ENCODE peak calls at places on chromosome 17, in nine cellular contexts. One of them, this sample, is unnamed. For H3K4me1, the result is how much of the 10 kb centered on the place peaks cover.

GRCh38 chr17:50171371-50172071 is 5.7 kb downstream of the SGCA start:
- DNase-seq in heart left ventricle: peak
- DNase-seq in neural progenitor cell: no peak
- DNase-seq in transverse colon: no peak
- DNase-seq in CD8-positive, alpha-beta memory T cell: no peak
- DNase-seq in body of pancreas: no peak
- DNase-seq in CD4-positive, alpha-beta memory T cell: no peak
- DNase-seq in right cardiac atrium: peak
- DNase-seq in Peyer's patch: no peak
- DNase-seq in this sample: no peak

GRCh38 chr17:8084250-8084649 is 3.3 kb downstream of the ALOX12B start:
- DNase-seq in right cardiac atrium: no peak
- DNase-seq in neural progenitor cell: no peak
- DNase-seq in heart left ventricle: peak
- DNase-seq in CD4-positive, alpha-beta memory T cell: no peak
- DNase-seq in CD8-positive, alpha-beta memory T cell: no peak
- DNase-seq in body of pancreas: no peak
- DNase-seq in Peyer's patch: no peak
- DNase-seq in transverse colon: no peak
- DNase-seq in this sample: no peak

GRCh38 chr17:79007504-79008381 is 1.8 kb downstream of the CANT1 start:
- DNase-seq in body of pancreas: no peak
- DNase-seq in Peyer's patch: peak
- DNase-seq in CD8-positive, alpha-beta memory T cell: no peak
- DNase-seq in transverse colon: peak
- DNase-seq in CD4-positive, alpha-beta memory T cell: no peak
- DNase-seq in right cardiac atrium: peak
- DNase-seq in neural progenitor cell: no peak
- DNase-seq in heart left ventricle: no peak
- DNase-seq in this sample: no peak

GRCh38 chr17:55290721-55291507 is 26.2 kb downstream of the HLF start:
- DNase-seq in heart left ventricle: no peak
- DNase-seq in CD8-positive, alpha-beta memory T cell: no peak
- DNase-seq in transverse colon: no peak
- DNase-seq in right cardiac atrium: no peak
- DNase-seq in CD4-positive, alpha-beta memory T cell: no peak
- DNase-seq in body of pancreas: no peak
- DNase-seq in neural progenitor cell: no peak
- DNase-seq in Peyer's patch: no peak
- DNase-seq in this sample: no peak

GRCh38 chr17:62933986-62934385 is 32.0 kb upstream of the TANC2 start:
- DNase-seq in heart left ventricle: no peak
- DNase-seq in Peyer's patch: no peak
- DNase-seq in CD4-positive, alpha-beta memory T cell: no peak
- DNase-seq in right cardiac atrium: no peak
- DNase-seq in neural progenitor cell: no peak
- DNase-seq in body of pancreas: peak
- DNase-seq in CD8-positive, alpha-beta memory T cell: no peak
- DNase-seq in transverse colon: no peak
- DNase-seq in this sample: no peak

GRCh38 chr17:4186244-4186920 is 43.4 kb downstream of the CYB5D2 start:
- DNase-seq in heart left ventricle: no peak
- DNase-seq in body of pancreas: no peak
- DNase-seq in CD4-positive, alpha-beta memory T cell: no peak
- DNase-seq in right cardiac atrium: peak
- DNase-seq in Peyer's patch: no peak
- DNase-seq in neural progenitor cell: no peak
- DNase-seq in transverse colon: no peak
- DNase-seq in CD8-positive, alpha-beta memory T cell: no peak
- DNase-seq in this sample: no peak

GRCh38 chr17:16480995-16481394 is 11.0 kb downstream of the LRRC75A start:
- DNase-seq in transverse colon: no peak
- DNase-seq in CD8-positive, alpha-beta memory T cell: no peak
- DNase-seq in neural progenitor cell: no peak
- DNase-seq in Peyer's patch: no peak
- DNase-seq in CD4-positive, alpha-beta memory T cell: no peak
- DNase-seq in heart left ventricle: no peak
- DNase-seq in right cardiac atrium: no peak
- DNase-seq in body of pancreas: peak
- DNase-seq in this sample: no peak

GRCh38 chr17:80564545-80564944 is 19.9 kb downstream of the RPTOR start:
- DNase-seq in CD8-positive, alpha-beta memory T cell: no peak
- DNase-seq in neural progenitor cell: no peak
- DNase-seq in body of pancreas: no peak
- DNase-seq in CD4-positive, alpha-beta memory T cell: no peak
- DNase-seq in right cardiac atrium: no peak
- DNase-seq in Peyer's patch: no peak
- DNase-seq in heart left ventricle: no peak
- DNase-seq in transverse colon: no peak
- DNase-seq in this sample: no peak

GRCh38 chr17:63450551-63450950 is 4.4 kb upstream of the CYB561 start:
- DNase-seq in right cardiac atrium: peak
- DNase-seq in Peyer's patch: no peak
- DNase-seq in transverse colon: no peak
- DNase-seq in body of pancreas: no peak
- DNase-seq in heart left ventricle: no peak
- DNase-seq in neural progenitor cell: no peak
- DNase-seq in CD4-positive, alpha-beta memory T cell: no peak
- DNase-seq in CD8-positive, alpha-beta memory T cell: no peak
- DNase-seq in this sample: peak

GRCh38 chr17:38578641-38579480 is 26.9 kb downstream of the SRCIN1 start:
- DNase-seq in neural progenitor cell: peak
- DNase-seq in CD8-positive, alpha-beta memory T cell: no peak
- DNase-seq in Peyer's patch: no peak
- DNase-seq in body of pancreas: no peak
- DNase-seq in transverse colon: no peak
- DNase-seq in right cardiac atrium: peak
- DNase-seq in heart left ventricle: no peak
- DNase-seq in CD4-positive, alpha-beta memory T cell: no peak
- DNase-seq in this sample: no peak

GRCh38 chr17:77247048-77247541 is 106.3 kb downstream of the SEC14L1 start:
- DNase-seq in Peyer's patch: peak
- DNase-seq in neural progenitor cell: peak
- DNase-seq in CD4-positive, alpha-beta memory T cell: peak
- DNase-seq in transverse colon: peak
- DNase-seq in heart left ventricle: peak
- DNase-seq in right cardiac atrium: peak
- DNase-seq in CD8-positive, alpha-beta memory T cell: peak
- DNase-seq in body of pancreas: peak
- DNase-seq in this sample: peak

GRCh38 chr17:77248216-77249054 is 107.7 kb downstream of the SEC14L1 start:
- DNase-seq in transverse colon: no peak
- DNase-seq in CD8-positive, alpha-beta memory T cell: no peak
- DNase-seq in neural progenitor cell: no peak
- DNase-seq in heart left ventricle: no peak
- DNase-seq in right cardiac atrium: no peak
- DNase-seq in body of pancreas: no peak
- DNase-seq in CD4-positive, alpha-beta memory T cell: no peak
- DNase-seq in Peyer's patch: no peak
- DNase-seq in this sample: no peak

GRCh38 chr17:77246110-77247047 is 105.6 kb downstream of the SEC14L1 start:
- DNase-seq in CD4-positive, alpha-beta memory T cell: no peak
- DNase-seq in heart left ventricle: peak
- DNase-seq in CD8-positive, alpha-beta memory T cell: no peak
- DNase-seq in Peyer's patch: no peak
- DNase-seq in right cardiac atrium: no peak
- DNase-seq in neural progenitor cell: no peak
- DNase-seq in body of pancreas: no peak
- DNase-seq in transverse colon: peak
- DNase-seq in this sample: no peak

GRCh38 chr17:77245162-77245926 is 104.6 kb downstream of the SEC14L1 start:
- DNase-seq in right cardiac atrium: no peak
- DNase-seq in body of pancreas: no peak
- DNase-seq in Peyer's patch: no peak
- DNase-seq in CD4-positive, alpha-beta memory T cell: no peak
- DNase-seq in neural progenitor cell: no peak
- DNase-seq in heart left ventricle: peak
- DNase-seq in transverse colon: peak
- DNase-seq in CD8-positive, alpha-beta memory T cell: no peak
- DNase-seq in this sample: no peak

DNA sequence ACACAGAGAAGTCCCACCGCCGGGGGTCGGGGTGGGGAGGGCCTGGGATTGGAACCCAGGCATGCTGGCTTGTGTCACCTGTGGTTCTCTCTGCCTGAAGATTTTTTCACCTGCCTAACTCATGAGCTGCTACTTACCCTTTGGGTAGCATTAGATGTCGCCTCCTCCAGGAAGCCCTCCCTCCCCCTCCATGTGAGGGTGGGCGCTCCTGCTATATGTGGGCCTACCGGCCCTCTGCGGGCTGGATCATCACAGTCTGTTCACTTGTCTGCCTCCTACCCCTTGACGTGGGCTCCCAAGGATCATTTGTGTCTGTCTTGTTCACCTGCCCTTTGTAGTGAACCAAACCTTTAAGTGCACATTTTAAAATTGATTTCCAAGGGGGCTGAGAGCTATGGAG is 106.8 kb downstream of the SEC14L1 start:
- DNase-seq in body of pancreas: no peak
- DNase-seq in heart left ventricle: no peak
- DNase-seq in Peyer's patch: no peak
- DNase-seq in neural progenitor cell: no peak
- DNase-seq in CD4-positive, alpha-beta memory T cell: no peak
- DNase-seq in transverse colon: no peak
- DNase-seq in right cardiac atrium: no peak
- DNase-seq in CD8-positive, alpha-beta memory T cell: no peak
- DNase-seq in this sample: no peak
- H3K4me3 ChIP-seq in body of pancreas: no peak
- H3K4me3 ChIP-seq in heart left ventricle: no peak
- H3K4me3 ChIP-seq in Peyer's patch: peak
- H3K4me3 ChIP-seq in neural progenitor cell: peak
- H3K4me3 ChIP-seq in CD4-positive, alpha-beta memory T cell: no peak
- H3K4me3 ChIP-seq in transverse colon: peak
- H3K4me3 ChIP-seq in right cardiac atrium: no peak
- H3K4me3 ChIP-seq in CD8-positive, alpha-beta memory T cell: no peak
- H3K4me3 ChIP-seq in this sample: no peak

GRCh38 chr17:77455111-77455877 is 314.5 kb downstream of the SEC14L1 start:
- DNase-seq in Peyer's patch: no peak
- DNase-seq in CD8-positive, alpha-beta memory T cell: no peak
- DNase-seq in heart left ventricle: no peak
- DNase-seq in neural progenitor cell: no peak
- DNase-seq in body of pancreas: no peak
- DNase-seq in transverse colon: no peak
- DNase-seq in right cardiac atrium: no peak
- DNase-seq in CD4-positive, alpha-beta memory T cell: no peak
- DNase-seq in this sample: no peak

GRCh38 chr17:77455878-77456234 is 315.1 kb downstream of the SEC14L1 start:
- DNase-seq in Peyer's patch: no peak
- DNase-seq in right cardiac atrium: no peak
- DNase-seq in CD4-positive, alpha-beta memory T cell: no peak
- DNase-seq in transverse colon: no peak
- DNase-seq in CD8-positive, alpha-beta memory T cell: no peak
- DNase-seq in heart left ventricle: no peak
- DNase-seq in neural progenitor cell: no peak
- DNase-seq in body of pancreas: no peak
- DNase-seq in this sample: no peak

GRCh38 chr17:77454560-77455095 is 313.9 kb downstream of the SEC14L1 start:
- DNase-seq in Peyer's patch: no peak
- DNase-seq in right cardiac atrium: no peak
- DNase-seq in CD4-positive, alpha-beta memory T cell: no peak
- DNase-seq in neural progenitor cell: no peak
- DNase-seq in heart left ventricle: no peak
- DNase-seq in CD8-positive, alpha-beta memory T cell: no peak
- DNase-seq in body of pancreas: no peak
- DNase-seq in transverse colon: no peak
- DNase-seq in this sample: no peak

GRCh38 chr17:77451894-77452852 is 311.4 kb downstream of the SEC14L1 start:
- DNase-seq in transverse colon: peak
- DNase-seq in CD8-positive, alpha-beta memory T cell: no peak
- DNase-seq in CD4-positive, alpha-beta memory T cell: no peak
- DNase-seq in right cardiac atrium: peak
- DNase-seq in Peyer's patch: peak
- DNase-seq in body of pancreas: peak
- DNase-seq in heart left ventricle: no peak
- DNase-seq in neural progenitor cell: peak
- DNase-seq in this sample: no peak

GRCh38 chr17:77453613-77454559 is 313.1 kb downstream of the SEC14L1 start:
- DNase-seq in transverse colon: peak
- DNase-seq in Peyer's patch: peak
- DNase-seq in heart left ventricle: no peak
- DNase-seq in body of pancreas: peak
- DNase-seq in CD4-positive, alpha-beta memory T cell: peak
- DNase-seq in neural progenitor cell: no peak
- DNase-seq in right cardiac atrium: no peak
- DNase-seq in CD8-positive, alpha-beta memory T cell: peak
- DNase-seq in this sample: peak
- H3K4me1 ChIP-seq in transverse colon: half or more
- H3K4me1 ChIP-seq in Peyer's patch: under half
- H3K4me1 ChIP-seq in heart left ventricle: under half
- H3K4me1 ChIP-seq in body of pancreas: half or more
- H3K4me1 ChIP-seq in CD4-positive, alpha-beta memory T cell: half or more
- H3K4me1 ChIP-seq in neural progenitor cell: half or more
- H3K4me1 ChIP-seq in right cardiac atrium: under half
- H3K4me1 ChIP-seq in CD8-positive, alpha-beta memory T cell: half or more
- H3K4me1 ChIP-seq in this sample: half or more

GRCh38 chr17:83035722-83036121 is 43.7 kb upstream of the METRNL start:
- DNase-seq in transverse colon: no peak
- DNase-seq in right cardiac atrium: no peak
- DNase-seq in heart left ventricle: no peak
- DNase-seq in Peyer's patch: no peak
- DNase-seq in CD4-positive, alpha-beta memory T cell: no peak
- DNase-seq in body of pancreas: no peak
- DNase-seq in neural progenitor cell: no peak
- DNase-seq in CD8-positive, alpha-beta memory T cell: no peak
- DNase-seq in this sample: no peak

GRCh38 chr17:83030432-83030831 is 49.0 kb upstream of the METRNL start:
- DNase-seq in heart left ventricle: no peak
- DNase-seq in CD4-positive, alpha-beta memory T cell: no peak
- DNase-seq in right cardiac atrium: no peak
- DNase-seq in body of pancreas: no peak
- DNase-seq in CD8-positive, alpha-beta memory T cell: no peak
- DNase-seq in neural progenitor cell: no peak
- DNase-seq in transverse colon: no peak
- DNase-seq in Peyer's patch: no peak
- DNase-seq in this sample: no peak

GRCh38 chr17:83034525-83034924 is 44.9 kb upstream of the METRNL start:
- DNase-seq in Peyer's patch: no peak
- DNase-seq in CD8-positive, alpha-beta memory T cell: no peak
- DNase-seq in right cardiac atrium: no peak
- DNase-seq in CD4-positive, alpha-beta memory T cell: no peak
- DNase-seq in heart left ventricle: no peak
- DNase-seq in transverse colon: no peak
- DNase-seq in body of pancreas: no peak
- DNase-seq in neural progenitor cell: no peak
- DNase-seq in this sample: no peak

GRCh38 chr17:83031321-83031945 is 48.0 kb upstream of the METRNL start:
- DNase-seq in CD8-positive, alpha-beta memory T cell: no peak
- DNase-seq in heart left ventricle: no peak
- DNase-seq in Peyer's patch: no peak
- DNase-seq in transverse colon: no peak
- DNase-seq in CD4-positive, alpha-beta memory T cell: no peak
- DNase-seq in body of pancreas: no peak
- DNase-seq in right cardiac atrium: no peak
- DNase-seq in neural progenitor cell: no peak
- DNase-seq in this sample: no peak

GRCh38 chr17:83032781-83033180 is 46.6 kb upstream of the METRNL start:
- DNase-seq in transverse colon: no peak
- DNase-seq in right cardiac atrium: no peak
- DNase-seq in neural progenitor cell: no peak
- DNase-seq in heart left ventricle: no peak
- DNase-seq in CD8-positive, alpha-beta memory T cell: no peak
- DNase-seq in Peyer's patch: no peak
- DNase-seq in body of pancreas: no peak
- DNase-seq in CD4-positive, alpha-beta memory T cell: no peak
- DNase-seq in this sample: no peak
- H3K4me3 ChIP-seq in transverse colon: no peak
- H3K4me3 ChIP-seq in right cardiac atrium: no peak
- H3K4me3 ChIP-seq in neural progenitor cell: no peak
- H3K4me3 ChIP-seq in heart left ventricle: no peak
- H3K4me3 ChIP-seq in CD8-positive, alpha-beta memory T cell: no peak
- H3K4me3 ChIP-seq in Peyer's patch: no peak
- H3K4me3 ChIP-seq in body of pancreas: no peak
- H3K4me3 ChIP-seq in CD4-positive, alpha-beta memory T cell: no peak
- H3K4me3 ChIP-seq in this sample: no peak

GRCh38 chr17:36939944-36940312 is 2.7 kb downstream of the LHX1 start:
- DNase-seq in neural progenitor cell: peak
- DNase-seq in transverse colon: no peak
- DNase-seq in Peyer's patch: no peak
- DNase-seq in CD4-positive, alpha-beta memory T cell: no peak
- DNase-seq in body of pancreas: no peak
- DNase-seq in heart left ventricle: no peak
- DNase-seq in CD8-positive, alpha-beta memory T cell: no peak
- DNase-seq in right cardiac atrium: no peak
- DNase-seq in this sample: no peak
- H3K4me1 ChIP-seq in neural progenitor cell: under half
- H3K4me1 ChIP-seq in transverse colon: under half
- H3K4me1 ChIP-seq in Peyer's patch: under half
- H3K4me1 ChIP-seq in CD4-positive, alpha-beta memory T cell: half or more
- H3K4me1 ChIP-seq in body of pancreas: half or more
- H3K4me1 ChIP-seq in heart left ventricle: under half
- H3K4me1 ChIP-seq in CD8-positive, alpha-beta memory T cell: half or more
- H3K4me1 ChIP-seq in right cardiac atrium: under half
- H3K4me1 ChIP-seq in this sample: half or more

This sample was measured in CD8-positive, alpha-beta T cell.